ENCODE peak calls at places on chromosomes 6 and 20, in five cellular contexts. One of them, this sample, is unnamed.

GRCh38 chr6:111721677-111722219 is 116.1 kb upstream of the TRAF3IP2 start:
- DNase-seq in hepatocyte: peak; percentile 25
- DNase-seq in endodermal cell: peak; percentile 86
- DNase-seq in PC-9: no peak
- DNase-seq in left lung: no peak
- DNase-seq in this sample: no peak

GRCh38 chr6:39079726-39080125 is 31.1 kb downstream of the GLP1R start:
- DNase-seq in hepatocyte: no peak
- DNase-seq in endodermal cell: peak; percentile 11
- DNase-seq in PC-9: no peak
- DNase-seq in left lung: no peak
- DNase-seq in this sample: no peak

GRCh38 chr6:131255911-131256310 is 120.6 kb downstream of the AKAP7 start:
- DNase-seq in hepatocyte: no peak
- DNase-seq in endodermal cell: no peak
- DNase-seq in PC-9: peak; percentile 54
- DNase-seq in left lung: no peak
- DNase-seq in this sample: no peak

GRCh38 chr6:18431581-18431980 is 44.4 kb downstream of the RNF144B start:
- DNase-seq in hepatocyte: no peak
- DNase-seq in endodermal cell: no peak
- DNase-seq in PC-9: peak; percentile 83
- DNase-seq in left lung: no peak
- DNase-seq in this sample: peak; percentile 75

GRCh38 chr6:29597184-29597583 is 12.3 kb downstream of the OR2H2 start:
- DNase-seq in hepatocyte: no peak
- DNase-seq in endodermal cell: no peak
- DNase-seq in PC-9: no peak
- DNase-seq in left lung: no peak
- DNase-seq in this sample: no peak

GRCh38 chr20:15061955-15062354 is 724.5 kb upstream of the FLRT3 start:
- DNase-seq in hepatocyte: peak; percentile 49
- DNase-seq in endodermal cell: peak; percentile 69
- DNase-seq in PC-9: peak; percentile 78
- DNase-seq in left lung: no peak
- DNase-seq in this sample: peak; percentile 68

GRCh38 chr6:27889628-27890315 is 22.4 kb downstream of the OR2B2 start:
- DNase-seq in hepatocyte: no peak
- DNase-seq in endodermal cell: peak; percentile 82
- DNase-seq in PC-9: no peak
- DNase-seq in left lung: no peak
- DNase-seq in this sample: no peak

GRCh38 chr6:159716247-159717086 is 10.8 kb upstream of the WTAP start:
- DNase-seq in hepatocyte: peak; percentile 59
- DNase-seq in endodermal cell: no peak
- DNase-seq in PC-9: peak; percentile 69
- DNase-seq in left lung: no peak
- DNase-seq in this sample: no peak

GRCh38 chr20:32456869-32457421 is 98.8 kb downstream of the ASXL1 start:
- DNase-seq in hepatocyte: peak; percentile 90
- DNase-seq in endodermal cell: peak; percentile 95
- DNase-seq in PC-9: no peak
- DNase-seq in left lung: peak; percentile 82
- DNase-seq in this sample: peak; percentile 61

GRCh38 chr20:62363920-62364851 is 2.9 kb downstream of the LAMA5 start:
- DNase-seq in hepatocyte: peak; percentile 59
- DNase-seq in endodermal cell: peak; percentile 74
- DNase-seq in PC-9: peak; percentile 68
- DNase-seq in left lung: peak; percentile 79
- DNase-seq in this sample: peak; percentile 1

GRCh38 chr6:166640342-166641043 is 13.4 kb upstream of the RPS6KA2 start:
- DNase-seq in hepatocyte: no peak
- DNase-seq in endodermal cell: peak; percentile 58
- DNase-seq in PC-9: no peak
- DNase-seq in left lung: peak; percentile 88
- DNase-seq in this sample: peak; percentile 25

GRCh38 chr6:121607716-121608115 is 172.3 kb downstream of the GJA1 start:
- DNase-seq in hepatocyte: no peak
- DNase-seq in endodermal cell: no peak
- DNase-seq in PC-9: no peak
- DNase-seq in left lung: no peak
- DNase-seq in this sample: no peak

GRCh38 chr6:38427492-38428210 is 212.1 kb downstream of the BTBD9 start:
- DNase-seq in hepatocyte: no peak
- DNase-seq in endodermal cell: no peak
- DNase-seq in PC-9: no peak
- DNase-seq in left lung: no peak
- DNase-seq in this sample: no peak

GRCh38 chr6:39791311-39791710 is 865 bp upstream of the DAAM2 start:
- DNase-seq in hepatocyte: no peak
- DNase-seq in endodermal cell: peak; percentile 61
- DNase-seq in PC-9: no peak
- DNase-seq in left lung: no peak
- DNase-seq in this sample: no peak

GRCh38 chr6:11650297-11650696 is 112.7 kb downstream of the TMEM170B start:
- DNase-seq in hepatocyte: no peak
- DNase-seq in endodermal cell: peak; percentile 91
- DNase-seq in PC-9: peak; percentile 76
- DNase-seq in left lung: no peak
- DNase-seq in this sample: no peak

GRCh38 chr6:3723966-3724365 is 27.5 kb downstream of the PXDC1 start:
- DNase-seq in hepatocyte: no peak
- DNase-seq in endodermal cell: no peak
- DNase-seq in PC-9: no peak
- DNase-seq in left lung: peak; percentile 71
- DNase-seq in this sample: no peak

GRCh38 chr6:33430334-33430733 is 10.5 kb downstream of the SYNGAP1 start:
- DNase-seq in hepatocyte: no peak
- DNase-seq in endodermal cell: no peak
- DNase-seq in PC-9: no peak
- DNase-seq in left lung: no peak
- DNase-seq in this sample: no peak

GRCh38 chr6:6166064-6166463 is 154.4 kb downstream of the F13A1 start:
- DNase-seq in hepatocyte: no peak
- DNase-seq in endodermal cell: no peak
- DNase-seq in PC-9: no peak
- DNase-seq in left lung: no peak
- DNase-seq in this sample: no peak

GRCh38 chr20:37920270-37920669 is 17.3 kb downstream of the VSTM2L start:
- DNase-seq in hepatocyte: no peak
- DNase-seq in endodermal cell: no peak
- DNase-seq in PC-9: no peak
- DNase-seq in left lung: no peak
- DNase-seq in this sample: no peak

GRCh38 chr6:35318200-35318844 is 20.7 kb downstream of the DEF6 start:
- DNase-seq in hepatocyte: peak; percentile 93
- DNase-seq in endodermal cell: peak; percentile 99
- DNase-seq in PC-9: no peak
- DNase-seq in left lung: peak; percentile 89
- DNase-seq in this sample: peak; percentile 82

GRCh38 chr20:44891826-44892225 is 6.3 kb downstream of the YWHAB start:
- DNase-seq in hepatocyte: no peak
- DNase-seq in endodermal cell: no peak
- DNase-seq in PC-9: no peak
- DNase-seq in left lung: no peak
- DNase-seq in this sample: no peak

GRCh38 chr6:111980979-111981378 is 72.9 kb upstream of the CCN6 start:
- DNase-seq in hepatocyte: no peak
- DNase-seq in endodermal cell: no peak
- DNase-seq in PC-9: no peak
- DNase-seq in left lung: no peak
- DNase-seq in this sample: peak; percentile 82

GRCh38 chr6:32947552-32948465 is 5.1 kb downstream of the HLA-DMA start:
- DNase-seq in hepatocyte: peak; percentile 76
- DNase-seq in endodermal cell: peak; percentile 84
- DNase-seq in PC-9: peak; percentile 56
- DNase-seq in left lung: no peak
- DNase-seq in this sample: peak; percentile 67

GRCh38 chr6:30730611-30731435 is 10.7 kb downstream of the TUBB start:
- DNase-seq in hepatocyte: peak; percentile 90
- DNase-seq in endodermal cell: peak; percentile 94
- DNase-seq in PC-9: peak; percentile 89
- DNase-seq in left lung: peak; percentile 93
- DNase-seq in this sample: peak; percentile 87

GRCh38 chr6:30725713-30726505 is 5.8 kb downstream of the TUBB start:
- DNase-seq in hepatocyte: no peak
- DNase-seq in endodermal cell: peak; percentile 75
- DNase-seq in PC-9: no peak
- DNase-seq in left lung: no peak
- DNase-seq in this sample: no peak

GRCh38 chr6:30724906-30725667 is 4.9 kb downstream of the TUBB start:
- DNase-seq in hepatocyte: no peak
- DNase-seq in endodermal cell: no peak
- DNase-seq in PC-9: no peak
- DNase-seq in left lung: no peak
- DNase-seq in this sample: no peak

GRCh38 chr6:30727920-30728605 is 7.9 kb downstream of the TUBB start:
- DNase-seq in hepatocyte: peak; percentile 59
- DNase-seq in endodermal cell: no peak
- DNase-seq in PC-9: no peak
- DNase-seq in left lung: no peak
- DNase-seq in this sample: no peak

DNA sequence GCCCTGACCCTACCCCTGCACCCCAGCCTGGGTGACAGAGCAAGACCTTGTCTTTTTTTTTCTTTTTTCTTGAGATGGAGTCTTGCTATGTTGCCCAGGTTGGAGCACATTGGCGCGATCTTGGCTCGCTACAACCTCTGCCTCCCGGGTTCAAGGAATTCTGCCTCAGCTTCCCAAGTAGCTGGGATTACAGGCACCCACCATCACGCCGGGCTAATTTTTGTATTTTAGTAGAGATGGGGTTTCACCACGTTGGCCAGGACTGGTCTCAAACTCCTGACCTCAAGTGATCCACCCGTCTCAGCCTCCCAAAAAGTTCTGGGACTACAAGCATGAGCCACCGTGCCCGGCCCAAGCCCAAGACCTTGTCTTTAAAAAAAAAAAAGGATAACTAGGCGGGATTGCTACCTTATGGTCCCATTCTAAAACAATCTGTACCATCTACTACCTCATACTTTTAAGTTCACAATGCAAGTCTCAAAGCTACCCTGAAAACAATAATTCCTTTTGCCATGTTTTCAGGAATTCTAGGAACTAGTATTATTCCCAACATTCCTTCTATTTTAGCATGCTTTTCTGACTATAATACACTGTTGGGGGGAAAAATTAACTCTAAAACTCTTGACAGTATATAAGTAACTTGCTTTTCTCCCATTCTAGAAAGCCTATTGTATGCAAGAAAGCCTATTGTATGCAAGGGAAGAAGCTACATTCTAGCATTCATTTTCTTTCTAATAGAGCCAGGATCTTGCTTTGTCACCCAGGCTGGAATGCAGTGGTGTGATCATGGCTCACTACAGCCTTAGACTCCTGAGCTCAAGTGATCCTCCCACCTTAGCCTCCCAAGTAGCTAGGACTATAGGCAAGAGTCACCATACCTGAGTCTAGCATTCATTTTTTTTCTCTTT is 6.6 kb downstream of the TUBB start:
- DNase-seq in hepatocyte: no peak
- DNase-seq in endodermal cell: no peak
- DNase-seq in PC-9: no peak
- DNase-seq in left lung: no peak
- DNase-seq in this sample: no peak
- H3K4me1 ChIP-seq in hepatocyte: peaks cover 5% of the 10 kb centered on the region
- H3K4me1 ChIP-seq in endodermal cell: no peaks in the 10 kb centered on the region
- H3K4me1 ChIP-seq in PC-9: peaks cover 20% of the 10 kb centered on the region
- H3K4me1 ChIP-seq in left lung: peaks cover 71% of the 10 kb centered on the region
- H3K4me1 ChIP-seq in this sample: peaks cover 18% of the 10 kb centered on the region

DNA sequence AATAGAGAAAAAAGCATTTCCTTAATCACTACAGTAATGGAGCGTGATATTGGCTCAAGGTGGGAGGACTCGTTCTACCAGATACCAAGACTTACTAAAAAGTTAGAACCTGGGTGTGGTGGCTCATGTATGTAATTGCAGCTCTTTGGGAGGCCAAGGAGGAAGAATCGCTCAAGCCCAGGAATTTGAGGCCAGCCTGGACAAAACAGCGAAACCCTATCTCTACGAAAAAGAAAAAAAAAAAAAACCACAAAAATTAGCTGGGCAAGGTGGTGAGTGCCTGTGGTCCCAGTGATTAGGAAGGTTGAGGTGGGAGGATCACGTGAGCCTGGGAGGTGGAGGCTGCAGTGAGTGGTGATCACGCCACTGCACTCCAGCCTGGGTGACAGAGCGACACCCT is 24.0 kb upstream of the ATRN start:
- DNase-seq in hepatocyte: no peak
- DNase-seq in endodermal cell: no peak
- DNase-seq in PC-9: peak; percentile 92
- DNase-seq in left lung: no peak
- DNase-seq in this sample: no peak
- TF ChIP-seq CTCF in hepatocyte: no peak
- TF ChIP-seq CTCF in endodermal cell: no peak
- TF ChIP-seq CTCF in PC-9: no peak
- TF ChIP-seq CTCF in left lung: no peak
- TF ChIP-seq CTCF in this sample: no peak

GRCh38 chr20:10670521-10671220 is 3.1 kb downstream of the JAG1 start:
- DNase-seq in hepatocyte: no peak
- DNase-seq in endodermal cell: no peak
- DNase-seq in PC-9: no peak
- DNase-seq in left lung: no peak
- DNase-seq in this sample: no peak
- H3K4me1 ChIP-seq in hepatocyte: peaks cover 29% of the 10 kb centered on the region
- H3K4me1 ChIP-seq in endodermal cell: peaks cover 3% of the 10 kb centered on the region
- H3K4me1 ChIP-seq in PC-9: peaks cover 12% of the 10 kb centered on the region
- H3K4me1 ChIP-seq in left lung: peaks cover 74% of the 10 kb centered on the region
- H3K4me1 ChIP-seq in this sample: peaks cover 63% of the 10 kb centered on the region

GRCh38 chr6:42978793-42979522 is at the start of gene PEX6:
- DNase-seq in hepatocyte: peak; percentile 94
- DNase-seq in endodermal cell: peak; percentile 98
- DNase-seq in PC-9: peak; percentile 72
- DNase-seq in left lung: peak; percentile 99
- DNase-seq in this sample: peak; percentile 83
- TF ChIP-seq CTCF in hepatocyte: no peak
- TF ChIP-seq CTCF in endodermal cell: no peak
- TF ChIP-seq CTCF in PC-9: no peak
- TF ChIP-seq CTCF in left lung: no peak
- TF ChIP-seq CTCF in this sample: no peak

This sample was measured in thyroid gland.